ENCODE peak calls at places on chromosomes 16 and 17, in nine cellular contexts. X is vagina, H is cardiac fibroblast, A is cardiac muscle cell, P is fibroblast of lung, R is pancreas, S is A549, F is kidney, O is AG10803. N is an unnamed sample.

GRCh38 chr17:29243792-29244191 is 2.9 kb upstream of the CRYBA1 start:
- DNase-seq in O (peak), R (no peak), A (no peak), P (peak), F (no peak), X (no peak), S (peak), H (peak), N (no peak)

GRCh38 chr16:56549744-56550385 is 15.0 kb upstream of the MT4 start:
- DNase-seq in F (no peak), X (no peak), H (peak), A (no peak), S (no peak), R (no peak), O (no peak), P (peak), N (peak)

GRCh38 chr16:56933828-56934598 is 2.1 kb downstream of the HERPUD1 start:
- DNase-seq in S (no peak), X (no peak), P (no peak), F (no peak), H (no peak), A (no peak), R (no peak), O (no peak), N (no peak)

GRCh38 chr17:69336580-69336979 is 9.6 kb upstream of the ABCA5 start:
- DNase-seq in A (no peak), R (no peak), P (no peak), S (no peak), F (no peak), X (no peak), O (no peak), H (no peak), N (no peak)

GRCh38 chr16:66894948-66895696 is 14.8 kb downstream of the PDP2 start:
- DNase-seq in X (no peak), H (peak), A (peak), F (peak), P (peak), S (peak), R (peak), O (peak), N (peak)

GRCh38 chr17:29214215-29215146 is 32.2 kb upstream of the CRYBA1 start:
- DNase-seq in A (no peak), S (no peak), O (no peak), P (no peak), R (no peak), F (no peak), X (no peak), H (no peak), N (peak)

GRCh38 chr17:39239640-39240314 is 14.0 kb upstream of the STAC2 start:
- DNase-seq in A (peak), R (peak), O (no peak), F (no peak), P (no peak), S (peak), H (no peak), X (no peak), N (peak)

GRCh38 chr17:49779730-49780220 is 8.7 kb upstream of the KAT7 start:
- DNase-seq in X (no peak), H (peak), A (peak), P (peak), F (no peak), S (peak), O (peak), R (peak), N (peak)

GRCh38 chr17:57085448-57086068 is 512 bp downstream of the AKAP1 start:
- DNase-seq in X (no peak), P (peak), O (peak), H (peak), R (peak), A (peak), F (no peak), S (peak), N (peak)

GRCh38 chr16:30896203-30896889 is at the start of gene CTF1:
- DNase-seq in P (peak), R (peak), O (peak), S (no peak), F (peak), H (peak), X (no peak), A (peak), N (peak)

GRCh38 chr17:72624652-72625051 is 467.8 kb downstream of the SLC39A11 start:
- DNase-seq in A (no peak), S (no peak), R (no peak), X (no peak), O (no peak), P (no peak), F (no peak), H (peak), N (no peak)

GRCh38 chr17:77036841-77037381 is 103.9 kb upstream of the SEC14L1 start:
- DNase-seq in F (no peak), A (no peak), X (no peak), R (no peak), O (no peak), S (no peak), H (no peak), P (peak), N (peak)

GRCh38 chr16:56301391-56301850 is 110.1 kb downstream of the GNAO1 start:
- DNase-seq in O (peak), S (no peak), R (no peak), A (no peak), F (peak), H (peak), P (peak), X (no peak), N (peak)

GRCh38 chr16:19884021-19884485 is 595 bp downstream of the GPRC5B start:
- DNase-seq in S (no peak), A (peak), O (no peak), H (no peak), X (no peak), R (peak), F (peak), P (no peak), N (no peak)

GRCh38 chr17:14737984-14738651 is 437.2 kb downstream of the HS3ST3B1 start:
- DNase-seq in O (peak), R (peak), X (no peak), A (no peak), S (peak), H (peak), P (peak), F (peak), N (peak)

GRCh38 chr17:66725956-66726355 is 109.0 kb upstream of the CACNG5 start:
- DNase-seq in R (no peak), X (no peak), P (no peak), O (no peak), H (no peak), F (no peak), A (no peak), S (no peak), N (no peak)

GRCh38 chr17:36461330-36462110 is 25.0 kb upstream of the ZNHIT3 start:
- DNase-seq in S (no peak), P (no peak), R (no peak), F (peak), X (no peak), H (no peak), A (no peak), O (no peak), N (no peak)

GRCh38 chr17:4594406-4595349 is 10.3 kb downstream of the SMTNL2 start:
- DNase-seq in O (no peak), R (no peak), H (no peak), S (no peak), X (no peak), P (no peak), A (peak), F (peak), N (peak)

GRCh38 chr17:51731941-51732722 is 426.4 kb downstream of the CA10 start:
- DNase-seq in H (no peak), S (no peak), X (no peak), R (no peak), A (no peak), O (no peak), F (no peak), P (no peak), N (no peak)

GRCh38 chr17:41308918-41309359 is at the start of gene KRTAP16-1:
- DNase-seq in R (no peak), X (no peak), F (no peak), P (no peak), A (no peak), S (no peak), O (no peak), H (no peak), N (no peak)

GRCh38 chr17:6657633-6658287 is 6.2 kb downstream of the C17orf100 start:
- DNase-seq in X (no peak), A (no peak), O (no peak), S (no peak), P (no peak), F (no peak), R (no peak), H (no peak), N (no peak)
- H3K4me3 ChIP-seq in X (no peak), A (no peak), O (no peak), S (no peak), P (no peak), F (no peak), R (no peak), H (no peak), N (peak)

DNA sequence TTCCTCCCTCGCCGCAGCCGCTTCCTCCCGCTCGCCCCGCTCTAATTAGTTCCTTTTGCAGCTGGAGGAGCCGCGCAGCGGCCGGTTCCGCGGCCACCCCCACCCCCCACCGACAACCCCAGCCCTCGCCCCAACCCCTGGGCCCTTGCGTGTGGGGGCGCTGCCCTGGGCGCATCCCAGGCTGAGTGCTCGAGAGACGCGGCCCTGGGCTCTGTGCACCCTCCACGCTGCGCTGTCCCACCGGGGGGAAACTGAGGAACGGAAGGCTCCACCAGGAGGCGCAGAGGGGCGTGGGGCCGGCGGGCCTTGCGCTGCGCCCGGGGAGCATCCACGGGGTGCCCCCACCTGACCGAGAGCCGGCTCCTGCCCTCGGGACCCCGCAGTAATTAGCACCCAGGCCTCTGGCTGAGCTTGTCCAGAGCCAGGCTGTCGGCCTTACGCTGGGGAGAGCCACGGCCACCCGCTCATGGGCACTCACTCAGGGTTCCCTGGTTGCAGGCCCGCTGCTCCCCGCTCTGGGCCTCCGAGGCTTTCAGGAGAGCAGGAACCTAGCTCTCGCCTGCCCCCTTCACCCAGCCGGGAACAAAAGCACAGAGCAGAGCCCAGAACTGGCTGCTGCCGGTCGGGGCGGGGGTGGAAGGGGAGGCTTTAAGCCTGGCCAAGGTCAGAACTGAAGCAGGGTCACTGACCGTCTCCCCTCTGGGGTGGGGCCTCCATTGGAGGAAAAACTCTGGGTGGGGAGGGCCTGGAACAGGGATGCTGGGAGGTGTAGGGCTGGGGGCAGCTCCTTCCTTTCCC is 12.1 kb downstream of the GLIS2 start:
- DNase-seq in H (peak), S (no peak), R (peak), F (peak), X (no peak), O (peak), A (peak), P (peak), N (peak)
- TF ChIP-seq CTCF in H (peak), S (no peak), R (no peak), F (peak), X (peak), O (peak), A (peak), P (peak), N (peak)

DNA sequence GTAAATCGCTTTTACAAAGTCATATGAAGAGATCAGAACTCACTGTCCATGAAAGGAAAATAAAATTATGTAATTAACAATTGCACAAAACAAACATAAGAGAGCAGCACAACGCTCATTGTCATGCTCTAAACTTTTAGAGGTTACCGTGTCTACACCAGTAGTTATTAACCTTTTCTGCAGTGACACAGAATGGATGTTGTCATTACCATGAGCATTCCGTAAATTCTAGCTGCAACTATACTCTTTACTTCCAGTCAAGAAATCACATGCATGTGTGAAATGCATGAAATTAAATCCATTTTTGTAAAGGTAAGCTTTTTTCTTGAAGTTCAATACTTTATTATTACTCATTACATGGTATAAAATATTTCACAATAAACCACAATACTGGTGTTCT is 38.2 kb downstream of the USP32 start:
- DNase-seq in X (no peak), F (no peak), A (no peak), O (peak), H (no peak), P (no peak), R (no peak), S (no peak), N (no peak)
- H3K4me3 ChIP-seq in X (no peak), F (no peak), A (no peak), O (no peak), H (no peak), P (no peak), R (no peak), S (no peak), N (no peak)

GRCh38 chr17:75459246-75459589 is 2.8 kb downstream of the TMEM94 start:
- DNase-seq in F (no peak), S (no peak), A (no peak), P (no peak), H (no peak), R (no peak), X (no peak), O (no peak), N (no peak)
- TF ChIP-seq CTCF in F (no peak), S (no peak), A (no peak), P (no peak), H (no peak), R (no peak), X (no peak), O (no peak), N (no peak)

DNA sequence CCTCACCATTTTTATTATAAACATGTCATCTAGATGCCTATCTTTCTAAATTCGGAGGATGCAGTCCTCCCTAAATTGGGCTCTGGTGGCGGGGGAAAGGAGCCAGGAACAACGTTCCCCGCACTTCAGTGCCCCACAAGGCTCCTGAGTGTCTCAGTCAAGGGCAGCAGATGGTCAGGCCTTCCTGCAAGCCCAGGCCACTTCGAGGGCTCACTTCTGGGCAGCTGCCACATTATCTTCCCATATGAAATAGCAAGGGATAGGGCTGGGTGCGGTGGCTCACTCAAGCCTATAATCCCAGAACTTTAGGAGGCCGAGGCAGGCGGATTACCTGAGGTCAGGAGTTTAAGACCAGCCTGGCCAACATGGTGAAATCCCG is 32.3 kb downstream of the FBXO31 start:
- DNase-seq in X (no peak), F (no peak), A (no peak), H (no peak), R (no peak), P (no peak), S (no peak), O (peak), N (no peak)
- H3K4me3 ChIP-seq in X (peak), F (no peak), A (no peak), H (no peak), R (no peak), P (peak), S (no peak), O (no peak), N (no peak)

DNA sequence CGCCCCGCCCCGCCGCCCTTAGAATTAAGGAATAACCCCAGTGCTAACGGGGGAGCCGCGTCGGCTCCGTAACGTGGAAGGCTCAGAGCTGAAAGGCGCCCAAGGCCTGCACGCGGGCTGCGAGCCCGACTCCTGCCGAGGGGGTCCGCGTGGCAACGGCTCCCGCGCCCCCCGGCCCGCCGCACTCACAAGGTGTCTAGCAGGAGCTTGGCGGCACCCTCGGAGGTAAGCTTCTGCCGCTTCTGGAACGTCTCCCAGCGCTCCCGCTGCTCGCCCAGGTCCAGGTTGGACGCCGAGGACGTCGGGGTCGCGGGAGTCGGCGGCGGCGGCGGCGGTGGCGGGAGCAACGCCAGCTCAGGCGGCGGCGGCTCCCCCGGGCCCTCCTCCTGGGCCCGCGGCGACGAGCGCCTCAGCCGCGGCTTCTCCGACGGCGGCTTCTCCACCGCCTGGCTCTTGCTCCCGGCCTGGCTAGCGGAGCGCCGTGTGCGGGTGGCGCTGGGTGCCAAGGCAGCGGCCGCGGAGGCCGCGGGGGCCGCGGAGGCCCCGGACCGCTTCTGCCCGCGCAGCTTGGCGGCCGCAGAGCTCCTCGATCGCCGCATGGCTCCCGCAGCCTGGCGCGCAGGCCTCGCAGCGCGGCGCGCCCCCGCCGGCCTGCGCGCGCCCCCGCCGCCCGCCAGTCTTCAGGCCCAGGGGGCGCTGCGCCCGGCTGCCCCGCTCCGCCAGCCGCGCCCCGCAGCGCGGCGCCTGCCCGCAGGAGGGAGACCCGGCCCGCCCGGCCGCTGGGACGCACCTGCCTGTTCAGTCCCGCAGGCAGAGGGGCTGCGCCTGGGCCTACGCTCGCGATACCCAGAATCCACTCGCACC is at the start of gene CENPV:
- DNase-seq in P (peak), H (no peak), S (peak), X (no peak), R (peak), A (peak), O (peak), F (peak), N (peak)
- TF ChIP-seq CTCF in P (no peak), H (no peak), S (peak), X (no peak), R (no peak), A (no peak), O (no peak), F (peak), N (no peak)

GRCh38 chr16:621526-622105 is 9.2 kb upstream of the WFIKKN1 start:
- DNase-seq in O (no peak), A (no peak), S (no peak), H (no peak), F (no peak), P (no peak), R (no peak), X (no peak), N (peak)
- H3K4me3 ChIP-seq in O (no peak), A (no peak), S (no peak), H (no peak), F (no peak), P (no peak), R (no peak), X (no peak), N (no peak)

DNA sequence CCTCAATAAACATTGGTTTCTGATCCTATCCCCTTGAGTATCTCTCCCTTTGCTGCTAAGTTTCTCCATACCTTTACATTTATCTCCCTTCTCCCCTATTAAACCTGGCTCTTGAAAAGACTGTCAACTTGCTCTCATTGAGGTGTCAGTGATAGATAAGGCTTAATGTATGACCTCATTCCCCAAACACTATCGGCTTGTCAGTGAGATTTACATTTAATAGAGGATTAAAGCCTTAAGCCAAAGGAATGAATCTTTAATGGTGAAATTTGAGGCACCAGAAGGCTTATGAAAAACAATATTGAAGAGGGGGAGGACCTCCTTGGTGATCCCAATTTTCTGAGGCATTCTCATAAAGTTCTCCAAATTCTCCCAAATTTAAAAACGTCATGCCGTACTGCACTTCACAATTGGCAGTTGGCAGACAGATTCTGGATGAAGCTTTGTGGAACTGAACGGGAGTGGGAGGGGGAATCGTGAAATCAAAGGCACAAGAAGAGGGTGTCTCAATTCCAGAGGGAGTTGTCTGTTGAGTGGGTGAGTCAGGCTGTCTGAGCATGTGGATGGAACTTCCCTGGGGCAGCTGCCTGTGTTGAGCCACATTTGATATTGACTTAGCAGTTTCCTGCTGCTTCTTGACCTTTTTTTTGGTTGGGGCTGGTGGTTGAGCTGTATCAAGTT is 478.8 kb downstream of the NPIPA7 start:
- DNase-seq in H (peak), A (no peak), P (no peak), X (no peak), O (no peak), R (no peak), F (no peak), S (peak), N (peak)
- TF ChIP-seq CTCF in H (no peak), A (no peak), P (no peak), X (no peak), O (no peak), R (no peak), F (no peak), S (no peak), N (no peak)